ENCODE peak calls at places on chromosomes 4 and X, in nine cellular contexts. One of them, this sample, is unnamed.

GRCh38 chr4:114401483-114401882 is 197.1 kb upstream of the UGT8 start:
- DNase-seq in upper lobe of right lung: no peak
- DNase-seq in astrocyte: no peak
- DNase-seq in heart left ventricle: no peak
- DNase-seq in CD4-positive, CD25-positive, alpha-beta regulatory T cell: no peak
- DNase-seq in neural progenitor cell: no peak
- DNase-seq in PC-3: no peak
- DNase-seq in RWPE2: no peak
- DNase-seq in sigmoid colon: no peak
- DNase-seq in this sample: no peak

GRCh38 chrX:120625366-120625765 is 4.5 kb downstream of the C1GALT1C1 start:
- DNase-seq in heart left ventricle: no peak
- DNase-seq in astrocyte: no peak
- DNase-seq in PC-3: no peak
- DNase-seq in CD4-positive, CD25-positive, alpha-beta regulatory T cell: no peak
- DNase-seq in upper lobe of right lung: no peak
- DNase-seq in neural progenitor cell: no peak
- DNase-seq in RWPE2: no peak
- DNase-seq in sigmoid colon: no peak
- DNase-seq in this sample: no peak

GRCh38 chr4:118992149-118992548 is 103.5 kb downstream of the SYNPO2 start:
- DNase-seq in heart left ventricle: no peak
- DNase-seq in RWPE2: no peak
- DNase-seq in astrocyte: no peak
- DNase-seq in neural progenitor cell: no peak
- DNase-seq in CD4-positive, CD25-positive, alpha-beta regulatory T cell: no peak
- DNase-seq in sigmoid colon: no peak
- DNase-seq in PC-3: no peak
- DNase-seq in upper lobe of right lung: no peak
- DNase-seq in this sample: no peak

GRCh38 chrX:148530464-148531077 is 30.2 kb downstream of the AFF2 start:
- DNase-seq in PC-3: peak
- DNase-seq in sigmoid colon: no peak
- DNase-seq in heart left ventricle: no peak
- DNase-seq in upper lobe of right lung: no peak
- DNase-seq in astrocyte: peak
- DNase-seq in RWPE2: no peak
- DNase-seq in neural progenitor cell: peak
- DNase-seq in CD4-positive, CD25-positive, alpha-beta regulatory T cell: no peak
- DNase-seq in this sample: peak

GRCh38 chr4:87977521-87978278 is 2.2 kb downstream of the SPP1 start:
- DNase-seq in CD4-positive, CD25-positive, alpha-beta regulatory T cell: no peak
- DNase-seq in astrocyte: no peak
- DNase-seq in PC-3: no peak
- DNase-seq in heart left ventricle: no peak
- DNase-seq in neural progenitor cell: no peak
- DNase-seq in RWPE2: no peak
- DNase-seq in sigmoid colon: no peak
- DNase-seq in upper lobe of right lung: no peak
- DNase-seq in this sample: no peak

GRCh38 chr4:78481180-78481579 is 70.4 kb upstream of the ANXA3 start:
- DNase-seq in neural progenitor cell: no peak
- DNase-seq in PC-3: no peak
- DNase-seq in astrocyte: peak
- DNase-seq in heart left ventricle: no peak
- DNase-seq in sigmoid colon: no peak
- DNase-seq in upper lobe of right lung: no peak
- DNase-seq in RWPE2: no peak
- DNase-seq in CD4-positive, CD25-positive, alpha-beta regulatory T cell: no peak
- DNase-seq in this sample: no peak

GRCh38 chr4:174398728-174399127 is 115.0 kb downstream of the CEP44 start:
- DNase-seq in sigmoid colon: no peak
- DNase-seq in astrocyte: peak
- DNase-seq in CD4-positive, CD25-positive, alpha-beta regulatory T cell: no peak
- DNase-seq in RWPE2: no peak
- DNase-seq in upper lobe of right lung: no peak
- DNase-seq in neural progenitor cell: no peak
- DNase-seq in PC-3: peak
- DNase-seq in heart left ventricle: no peak
- DNase-seq in this sample: no peak

GRCh38 chr4:80362578-80363181 is 27.1 kb downstream of the CFAP299 start:
- DNase-seq in PC-3: peak
- DNase-seq in upper lobe of right lung: peak
- DNase-seq in astrocyte: peak
- DNase-seq in CD4-positive, CD25-positive, alpha-beta regulatory T cell: peak
- DNase-seq in RWPE2: no peak
- DNase-seq in heart left ventricle: no peak
- DNase-seq in neural progenitor cell: peak
- DNase-seq in sigmoid colon: no peak
- DNase-seq in this sample: peak

GRCh38 chr4:15714141-15714540 is 11.3 kb downstream of the BST1 start:
- DNase-seq in sigmoid colon: no peak
- DNase-seq in upper lobe of right lung: no peak
- DNase-seq in heart left ventricle: no peak
- DNase-seq in CD4-positive, CD25-positive, alpha-beta regulatory T cell: no peak
- DNase-seq in neural progenitor cell: no peak
- DNase-seq in PC-3: no peak
- DNase-seq in astrocyte: peak
- DNase-seq in RWPE2: no peak
- DNase-seq in this sample: no peak

GRCh38 chr4:77525538-77525937 is 80.1 kb upstream of the CXCL13 start:
- DNase-seq in upper lobe of right lung: no peak
- DNase-seq in CD4-positive, CD25-positive, alpha-beta regulatory T cell: no peak
- DNase-seq in PC-3: peak
- DNase-seq in heart left ventricle: no peak
- DNase-seq in neural progenitor cell: no peak
- DNase-seq in RWPE2: no peak
- DNase-seq in sigmoid colon: no peak
- DNase-seq in astrocyte: no peak
- DNase-seq in this sample: no peak

GRCh38 chr4:122309988-122310626 is 68.7 kb upstream of the ADAD1 start:
- DNase-seq in upper lobe of right lung: no peak
- DNase-seq in RWPE2: no peak
- DNase-seq in astrocyte: no peak
- DNase-seq in heart left ventricle: no peak
- DNase-seq in PC-3: peak
- DNase-seq in CD4-positive, CD25-positive, alpha-beta regulatory T cell: no peak
- DNase-seq in neural progenitor cell: no peak
- DNase-seq in sigmoid colon: no peak
- DNase-seq in this sample: peak

GRCh38 chrX:39492495-39493162 is 605.1 kb downstream of the BCOR start:
- DNase-seq in heart left ventricle: no peak
- DNase-seq in PC-3: no peak
- DNase-seq in RWPE2: no peak
- DNase-seq in CD4-positive, CD25-positive, alpha-beta regulatory T cell: no peak
- DNase-seq in sigmoid colon: no peak
- DNase-seq in upper lobe of right lung: no peak
- DNase-seq in neural progenitor cell: no peak
- DNase-seq in astrocyte: no peak
- DNase-seq in this sample: no peak
- H3K27ac ChIP-seq in heart left ventricle: no peak
- H3K27ac ChIP-seq in PC-3: no peak
- H3K27ac ChIP-seq in RWPE2: no peak
- H3K27ac ChIP-seq in CD4-positive, CD25-positive, alpha-beta regulatory T cell: no peak
- H3K27ac ChIP-seq in sigmoid colon: no peak
- H3K27ac ChIP-seq in upper lobe of right lung: no peak
- H3K27ac ChIP-seq in neural progenitor cell: no peak
- H3K27ac ChIP-seq in astrocyte: no peak
- H3K27ac ChIP-seq in this sample: no peak

DNA sequence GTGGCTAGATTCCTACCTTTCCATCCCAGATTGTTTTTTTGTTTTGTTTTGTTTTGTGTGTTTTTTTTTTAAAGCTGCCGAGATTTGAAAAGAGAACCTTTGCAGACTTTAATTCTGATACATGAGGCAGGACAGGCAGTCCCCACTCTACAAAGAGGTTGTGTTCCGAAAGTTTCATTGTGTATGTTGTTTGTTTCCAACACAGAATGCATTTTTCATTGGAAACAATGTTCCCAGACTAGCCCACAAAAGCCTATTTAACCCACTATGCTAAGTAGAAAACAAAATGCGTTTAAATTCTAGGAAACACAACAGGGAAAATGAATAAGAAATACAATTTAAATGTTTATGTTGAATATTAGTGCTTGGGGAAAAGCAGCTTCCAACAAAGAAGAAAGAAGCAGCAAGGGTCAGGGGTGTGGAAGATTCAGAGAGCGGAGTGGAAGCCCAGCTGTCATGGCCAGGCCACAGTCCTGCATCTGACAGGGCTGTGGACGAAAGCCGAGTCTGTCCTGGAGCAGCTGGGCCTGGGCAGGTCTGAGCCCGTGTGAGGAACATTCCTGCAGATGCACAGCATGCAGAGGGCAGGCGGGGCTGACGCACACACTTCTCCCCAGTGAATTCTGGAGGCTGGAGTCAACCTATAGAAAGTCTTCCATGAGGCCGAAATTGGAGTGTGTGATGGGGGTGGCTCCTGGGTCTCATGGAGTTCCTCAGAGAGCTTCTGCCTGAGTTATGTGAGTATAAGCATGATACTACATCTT is 12.4 kb upstream of the SETD7 start:
- DNase-seq in upper lobe of right lung: no peak
- DNase-seq in CD4-positive, CD25-positive, alpha-beta regulatory T cell: no peak
- DNase-seq in heart left ventricle: no peak
- DNase-seq in PC-3: no peak
- DNase-seq in sigmoid colon: no peak
- DNase-seq in RWPE2: peak
- DNase-seq in neural progenitor cell: peak
- DNase-seq in astrocyte: no peak
- DNase-seq in this sample: no peak
- H3K27ac ChIP-seq in upper lobe of right lung: no peak
- H3K27ac ChIP-seq in CD4-positive, CD25-positive, alpha-beta regulatory T cell: no peak
- H3K27ac ChIP-seq in heart left ventricle: no peak
- H3K27ac ChIP-seq in PC-3: no peak
- H3K27ac ChIP-seq in sigmoid colon: no peak
- H3K27ac ChIP-seq in RWPE2: no peak
- H3K27ac ChIP-seq in neural progenitor cell: no peak
- H3K27ac ChIP-seq in astrocyte: no peak
- H3K27ac ChIP-seq in this sample: no peak

DNA sequence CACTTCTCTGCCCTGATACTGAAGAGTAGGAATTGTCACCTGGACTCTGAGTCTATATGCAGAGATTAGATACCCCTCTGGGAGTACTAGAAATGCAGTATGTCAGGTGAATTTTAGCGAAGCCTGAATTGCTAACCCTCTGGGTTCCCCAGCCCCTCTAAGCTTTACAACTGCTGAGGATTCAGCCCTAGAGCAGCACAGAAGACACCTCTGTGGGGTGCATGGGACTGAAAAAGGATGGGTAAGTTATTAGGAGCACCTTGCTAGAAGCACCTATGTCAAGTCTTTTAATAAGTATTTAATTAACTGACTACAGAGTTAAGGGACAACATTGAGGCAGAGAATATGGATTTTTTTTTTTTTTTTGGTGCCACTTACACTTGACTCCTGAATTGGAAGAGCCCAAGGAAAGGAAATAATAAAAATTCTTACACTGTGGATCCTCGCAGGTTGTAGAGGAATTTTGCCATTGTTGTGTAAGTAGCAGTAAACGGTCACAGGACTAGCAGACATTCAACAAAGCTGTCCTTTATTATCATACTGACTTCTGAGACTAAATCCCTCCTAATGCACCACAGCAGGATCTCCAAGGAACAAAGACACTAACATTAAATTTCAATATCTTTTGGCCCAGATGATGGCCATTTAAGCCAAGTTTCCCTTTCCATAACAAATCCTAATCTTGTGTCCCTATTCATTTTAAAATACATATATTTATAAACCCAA is 253.2 kb downstream of the ANKRD50 start:
- DNase-seq in heart left ventricle: no peak
- DNase-seq in neural progenitor cell: peak
- DNase-seq in RWPE2: no peak
- DNase-seq in CD4-positive, CD25-positive, alpha-beta regulatory T cell: no peak
- DNase-seq in astrocyte: no peak
- DNase-seq in sigmoid colon: no peak
- DNase-seq in upper lobe of right lung: no peak
- DNase-seq in PC-3: no peak
- DNase-seq in this sample: no peak
- H3K27ac ChIP-seq in heart left ventricle: no peak
- H3K27ac ChIP-seq in neural progenitor cell: peak
- H3K27ac ChIP-seq in RWPE2: no peak
- H3K27ac ChIP-seq in CD4-positive, CD25-positive, alpha-beta regulatory T cell: no peak
- H3K27ac ChIP-seq in astrocyte: no peak
- H3K27ac ChIP-seq in sigmoid colon: no peak
- H3K27ac ChIP-seq in upper lobe of right lung: no peak
- H3K27ac ChIP-seq in PC-3: no peak
- H3K27ac ChIP-seq in this sample: no peak

GRCh38 chr4:184280591-184281071 is 63.0 kb upstream of the ENPP6 start:
- DNase-seq in heart left ventricle: no peak
- DNase-seq in RWPE2: no peak
- DNase-seq in astrocyte: no peak
- DNase-seq in PC-3: no peak
- DNase-seq in CD4-positive, CD25-positive, alpha-beta regulatory T cell: peak
- DNase-seq in neural progenitor cell: no peak
- DNase-seq in upper lobe of right lung: no peak
- DNase-seq in sigmoid colon: no peak
- DNase-seq in this sample: peak

GRCh38 chr4:184279496-184280082 is 61.9 kb upstream of the ENPP6 start:
- DNase-seq in sigmoid colon: no peak
- DNase-seq in heart left ventricle: no peak
- DNase-seq in astrocyte: no peak
- DNase-seq in CD4-positive, CD25-positive, alpha-beta regulatory T cell: no peak
- DNase-seq in neural progenitor cell: no peak
- DNase-seq in upper lobe of right lung: no peak
- DNase-seq in RWPE2: no peak
- DNase-seq in PC-3: no peak
- DNase-seq in this sample: no peak

GRCh38 chr4:184282251-184282713 is 64.6 kb upstream of the ENPP6 start:
- DNase-seq in PC-3: no peak
- DNase-seq in upper lobe of right lung: peak
- DNase-seq in astrocyte: no peak
- DNase-seq in heart left ventricle: no peak
- DNase-seq in CD4-positive, CD25-positive, alpha-beta regulatory T cell: peak
- DNase-seq in sigmoid colon: no peak
- DNase-seq in RWPE2: no peak
- DNase-seq in neural progenitor cell: peak
- DNase-seq in this sample: peak

GRCh38 chr4:184281231-184282139 is 63.8 kb upstream of the ENPP6 start:
- DNase-seq in RWPE2: no peak
- DNase-seq in PC-3: no peak
- DNase-seq in neural progenitor cell: no peak
- DNase-seq in heart left ventricle: no peak
- DNase-seq in upper lobe of right lung: no peak
- DNase-seq in astrocyte: no peak
- DNase-seq in CD4-positive, CD25-positive, alpha-beta regulatory T cell: no peak
- DNase-seq in sigmoid colon: no peak
- DNase-seq in this sample: peak

GRCh38 chr4:184280104-184280503 is 62.4 kb upstream of the ENPP6 start:
- DNase-seq in heart left ventricle: no peak
- DNase-seq in CD4-positive, CD25-positive, alpha-beta regulatory T cell: no peak
- DNase-seq in upper lobe of right lung: no peak
- DNase-seq in astrocyte: no peak
- DNase-seq in neural progenitor cell: no peak
- DNase-seq in sigmoid colon: no peak
- DNase-seq in PC-3: no peak
- DNase-seq in RWPE2: no peak
- DNase-seq in this sample: no peak
- H3K27ac ChIP-seq in heart left ventricle: peak
- H3K27ac ChIP-seq in CD4-positive, CD25-positive, alpha-beta regulatory T cell: peak
- H3K27ac ChIP-seq in upper lobe of right lung: no peak
- H3K27ac ChIP-seq in astrocyte: no peak
- H3K27ac ChIP-seq in neural progenitor cell: no peak
- H3K27ac ChIP-seq in sigmoid colon: no peak
- H3K27ac ChIP-seq in PC-3: no peak
- H3K27ac ChIP-seq in RWPE2: no peak
- H3K27ac ChIP-seq in this sample: peak